ENCODE peak calls at places on chromosomes 3 and 15, in nine cellular contexts. C is upper lobe of right lung; M is effector memory CD4-positive, alpha-beta T cell; V is PC-9; A is CD4-positive, alpha-beta memory T cell; Y is HepG2; P is A673; Q is Panc1; L is fibroblast of lung. X is an unnamed sample. For H3K9me3, the result is how much of the 10 kb centered on the place peaks cover.

GRCh38 chr15:47673343-47673761 is 44.0 kb upstream of the SEMA6D start:
- DNase-seq in V (no peak), P (no peak), A (no peak), Y (no peak), Q (no peak), C (no peak), L (peak), M (no peak), X (no peak)

GRCh38 chr15:98881526-98882517 is 125.8 kb downstream of the PGPEP1L start:
- DNase-seq in C (no peak), P (peak), Y (peak), L (peak), Q (no peak), M (no peak), V (peak), A (peak), X (no peak)

GRCh38 chr15:83248151-83248851 is 36.2 kb downstream of the BNC1 start:
- DNase-seq in Q (peak), V (peak), Y (peak), P (peak), C (no peak), L (peak), M (no peak), A (peak), X (no peak)

GRCh38 chr3:141426404-141427034 is 58.2 kb downstream of the ZBTB38 start:
- DNase-seq in L (peak), M (no peak), V (no peak), P (no peak), Y (no peak), C (peak), A (no peak), Q (no peak), X (no peak)

GRCh38 chr3:133448478-133449122 is 48.7 kb downstream of the BFSP2 start:
- DNase-seq in Y (no peak), C (no peak), V (no peak), P (no peak), M (no peak), A (peak), Q (no peak), L (no peak), X (no peak)

GRCh38 chr3:15711281-15711680 is 86.5 kb downstream of the ANKRD28 start:
- DNase-seq in M (no peak), Q (no peak), C (no peak), Y (no peak), V (no peak), A (no peak), P (no peak), L (no peak), X (no peak)

GRCh38 chr3:66470285-66470684 is 30.5 kb downstream of the LRIG1 start:
- DNase-seq in L (no peak), C (no peak), A (no peak), Y (no peak), V (no peak), Q (no peak), M (no peak), P (no peak), X (no peak)

GRCh38 chr3:126266291-126266840 is 86.0 kb upstream of the ALDH1L1 start:
- DNase-seq in Y (no peak), Q (no peak), V (no peak), C (peak), A (no peak), L (peak), M (no peak), P (no peak), X (no peak)

GRCh38 chr15:99482993-99483392 is 82.8 kb upstream of the MEF2A start:
- DNase-seq in Q (no peak), P (no peak), Y (no peak), C (no peak), M (no peak), A (no peak), V (no peak), L (no peak), X (no peak)

GRCh38 chr3:100099621-100100020 is 14.7 kb downstream of the FILIP1L start:
- DNase-seq in M (no peak), C (no peak), L (no peak), Y (no peak), P (no peak), V (peak), A (no peak), Q (no peak), X (no peak)

GRCh38 chr3:161991901-161992300 is 495.3 kb downstream of the OTOL1 start:
- DNase-seq in V (no peak), L (no peak), Q (no peak), A (no peak), M (no peak), Y (no peak), P (no peak), C (no peak), X (no peak)

GRCh38 chr15:47750030-47750739 is 32.9 kb downstream of the SEMA6D start:
- DNase-seq in V (no peak), Q (no peak), M (no peak), L (peak), C (no peak), A (no peak), Y (no peak), P (peak), X (no peak)

GRCh38 chr15:97470417-97470816 is 490.1 kb upstream of the ARRDC4 start:
- DNase-seq in A (no peak), Y (no peak), M (no peak), Q (no peak), C (no peak), P (peak), L (no peak), V (no peak), X (no peak)

GRCh38 chr3:197367081-197367780 is 68.8 kb upstream of the DLG1 start:
- DNase-seq in Q (no peak), A (no peak), P (peak), V (peak), C (peak), L (peak), M (no peak), Y (peak), X (no peak)

GRCh38 chr3:9817437-9817836 is 7.4 kb downstream of the TTLL3 start:
- DNase-seq in Y (no peak), A (no peak), M (no peak), P (no peak), Q (no peak), V (no peak), L (no peak), C (no peak), X (no peak)

GRCh38 chr3:52277972-52278509 is 408 bp downstream of the WDR82 start:
- DNase-seq in M (no peak), L (peak), Q (no peak), P (no peak), A (no peak), V (no peak), C (no peak), Y (no peak), X (peak)

GRCh38 chr15:48358681-48359152 is 27.5 kb downstream of the DUT start:
- DNase-seq in C (no peak), L (peak), V (no peak), A (no peak), M (no peak), Y (no peak), Q (no peak), P (peak), X (no peak)

GRCh38 chr15:67127925-67128324 is 62.5 kb downstream of the SMAD3 start:
- DNase-seq in V (peak), C (no peak), Q (peak), M (no peak), A (no peak), L (peak), P (no peak), Y (no peak), X (no peak)

GRCh38 chr3:114112696-114113095 is 56.2 kb downstream of the QTRT2 start:
- DNase-seq in Q (no peak), P (peak), A (no peak), C (no peak), L (no peak), M (no peak), V (no peak), Y (no peak), X (no peak)

GRCh38 chr3:354433-354832 is 157.9 kb downstream of the CHL1 start:
- DNase-seq in V (no peak), P (peak), Q (peak), Y (peak), A (peak), L (peak), C (no peak), M (no peak), X (no peak)

GRCh38 chr3:355622-356021 is 159.1 kb downstream of the CHL1 start:
- DNase-seq in M (no peak), P (no peak), C (no peak), Y (no peak), L (peak), Q (no peak), V (no peak), A (no peak), X (no peak)

GRCh38 chr3:359672-360071 is 163.1 kb downstream of the CHL1 start:
- DNase-seq in V (no peak), Y (no peak), L (no peak), C (no peak), A (no peak), Q (no peak), M (no peak), P (no peak), X (no peak)

GRCh38 chr3:353191-353739 is 156.7 kb downstream of the CHL1 start:
- DNase-seq in L (no peak), C (no peak), V (no peak), P (no peak), M (no peak), A (no peak), Y (no peak), Q (no peak), X (no peak)

DNA sequence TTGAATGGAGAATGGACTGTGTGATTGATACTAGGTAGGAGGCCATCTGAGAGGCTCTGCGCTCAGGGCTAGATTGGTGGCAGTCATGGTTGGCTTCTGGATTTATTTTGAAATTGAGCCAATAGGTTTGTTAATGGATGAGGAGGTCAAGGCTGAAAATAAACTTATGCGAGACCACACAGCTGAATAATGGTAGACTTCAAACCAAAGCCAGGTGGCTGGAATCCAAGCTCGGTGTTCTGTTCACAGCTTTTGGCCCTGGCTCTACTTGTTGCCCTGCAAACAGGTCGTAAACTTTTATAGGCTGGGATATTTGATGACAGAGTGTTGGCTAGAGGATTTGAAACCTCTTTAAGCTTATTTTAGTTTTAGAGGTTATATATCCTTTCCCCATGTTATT is 160.4 kb downstream of the CHL1 start:
- DNase-seq in V (no peak), P (no peak), L (peak), M (no peak), Q (no peak), C (no peak), Y (no peak), A (no peak), X (no peak)
- H3K9me3 ChIP-seq in V (under half), P (under half), L (under half), M (under half), Q (under half), C (under half), Y (under half), A (under half), X (under half)

DNA sequence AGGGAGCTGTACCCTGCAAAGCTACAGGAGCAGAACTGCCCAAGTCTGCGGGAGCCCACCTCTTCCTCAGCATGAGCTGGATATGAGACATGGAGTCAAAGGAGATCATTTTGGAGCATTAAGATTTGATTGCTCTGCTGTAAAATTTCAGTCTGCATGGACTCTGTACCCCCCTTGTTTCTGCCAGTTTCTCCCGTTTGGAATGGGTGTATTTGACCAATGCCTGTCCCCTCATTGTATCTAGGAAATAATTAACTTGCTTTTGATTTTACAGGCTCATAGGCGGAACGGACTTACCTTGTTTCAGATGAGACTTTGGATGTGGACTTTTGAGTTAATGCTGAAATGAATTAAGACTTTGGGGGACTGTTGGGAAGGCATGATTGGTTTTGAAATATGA is 18.3 kb downstream of the RNF13 start:
- DNase-seq in M (no peak), L (no peak), A (no peak), Y (no peak), C (no peak), P (no peak), V (no peak), Q (no peak), X (no peak)
- H3K9me3 ChIP-seq in M (under half), L (under half), A (under half), Y (half or more), C (under half), P (under half), V (under half), Q (half or more), X (under half)

GRCh38 chr3:13902648-13903238 is 22.9 kb upstream of the WNT7A start:
- DNase-seq in V (no peak), C (no peak), Q (no peak), L (no peak), M (no peak), Y (no peak), P (no peak), A (no peak), X (no peak)
- H3K9me3 ChIP-seq in V (under half), C (under half), Q (under half), L (under half), M (under half), Y (half or more), P (under half), A (under half), X (under half)

DNA sequence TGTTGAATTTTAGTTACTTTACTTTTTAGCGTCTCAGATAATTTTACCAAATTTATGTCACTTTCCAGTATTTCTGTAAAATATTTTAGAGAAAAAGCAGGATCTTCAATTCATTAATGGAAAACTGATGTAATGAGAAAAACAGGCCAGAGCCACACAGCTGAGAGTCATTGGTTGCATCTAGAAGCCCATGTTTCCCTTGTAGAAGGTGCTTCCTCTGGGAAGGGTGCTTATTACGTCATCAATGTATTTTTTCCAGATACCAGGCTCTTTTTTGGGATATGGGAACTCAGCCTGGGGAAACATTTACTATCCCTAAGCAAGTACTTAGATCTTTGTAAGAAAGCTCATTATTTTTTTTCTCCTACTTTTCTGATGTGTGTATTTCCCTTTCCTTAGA is 89.1 kb upstream of the PHLDB2 start:
- DNase-seq in V (no peak), Q (no peak), A (no peak), P (no peak), C (no peak), L (no peak), Y (no peak), M (no peak), X (no peak)
- H3K9me3 ChIP-seq in V (under half), Q (under half), A (under half), P (under half), C (under half), L (under half), Y (under half), M (under half), X (under half)

DNA sequence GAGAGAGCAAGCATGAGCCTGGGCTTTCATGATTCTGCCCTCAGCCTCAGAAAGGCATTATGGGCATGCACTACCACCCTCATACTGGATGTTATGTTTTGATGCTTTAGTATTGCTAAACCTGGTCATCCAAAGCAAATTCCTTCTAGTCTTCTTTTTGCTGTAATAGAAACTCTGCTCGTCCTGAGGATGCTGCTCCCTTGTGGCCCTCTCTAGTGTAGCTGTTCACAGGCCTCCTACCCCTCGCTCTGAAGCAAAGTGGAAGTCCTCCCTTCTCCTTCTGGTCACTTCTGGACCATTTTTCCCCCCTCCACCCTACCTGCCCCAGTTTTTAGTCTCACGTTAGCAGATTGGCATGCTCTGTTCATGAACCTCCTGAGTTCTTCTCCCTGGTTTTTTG is 22.9 kb upstream of the CCNL1 start:
- DNase-seq in Y (no peak), L (no peak), P (no peak), C (no peak), Q (no peak), A (no peak), M (no peak), V (no peak), X (no peak)
- H3K9me3 ChIP-seq in Y (under half), L (under half), P (under half), C (under half), Q (under half), A (under half), M (under half), V (under half), X (under half)

DNA sequence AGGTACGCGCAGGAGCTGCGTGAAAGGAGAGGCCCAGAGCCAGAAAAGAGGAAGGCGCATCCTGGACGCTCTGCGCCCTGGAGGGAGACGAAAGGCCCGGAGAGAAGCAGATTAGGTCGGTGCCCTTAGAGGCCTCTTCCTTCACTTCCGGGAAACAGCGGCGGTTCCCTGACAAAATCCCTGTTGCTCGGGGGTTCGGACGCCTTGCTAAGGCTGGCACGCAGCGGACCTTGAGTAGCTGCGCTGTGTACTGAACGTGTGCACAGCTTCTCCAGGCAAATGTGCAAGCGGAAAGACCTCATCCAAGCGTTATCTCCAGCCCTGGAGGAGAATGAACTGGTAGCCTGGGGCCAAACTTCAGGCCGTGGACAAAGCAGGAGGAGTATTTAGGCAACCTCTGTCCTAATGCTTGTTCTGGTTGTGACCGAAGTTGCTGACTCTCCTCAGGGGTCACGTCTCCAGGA is 3.0 kb upstream of the SOX14 start:
- DNase-seq in V (no peak), P (no peak), Y (no peak), M (no peak), Q (no peak), L (no peak), A (no peak), C (no peak), X (no peak)
- H3K9me3 ChIP-seq in V (under half), P (under half), Y (under half), M (under half), Q (under half), L (under half), A (under half), C (under half), X (under half)

GRCh38 chr3:177234121-177234520 is 36.8 kb upstream of the TBL1XR1 start:
- DNase-seq in A (no peak), L (no peak), V (no peak), Y (no peak), Q (no peak), C (no peak), M (no peak), P (no peak), X (no peak)

GRCh38 chr3:177236704-177237103 is 39.4 kb upstream of the TBL1XR1 start:
- DNase-seq in A (no peak), V (no peak), Y (no peak), M (no peak), Q (no peak), C (no peak), L (no peak), P (no peak), X (no peak)

GRCh38 chr3:177237206-177237605 is 39.9 kb upstream of the TBL1XR1 start:
- DNase-seq in L (no peak), Q (no peak), Y (no peak), V (no peak), A (no peak), C (no peak), M (no peak), P (no peak), X (no peak)

GRCh38 chr3:177238661-177239216 is 41.5 kb upstream of the TBL1XR1 start:
- DNase-seq in M (no peak), L (no peak), C (no peak), A (no peak), V (no peak), Q (no peak), P (no peak), Y (no peak), X (no peak)
- H3K9me3 ChIP-seq in M (under half), L (under half), C (under half), A (under half), V (under half), Q (under half), P (under half), Y (under half), X (under half)

GRCh38 chr15:70629735-70630273 is 133.6 kb downstream of the UACA start:
- DNase-seq in V (no peak), Y (no peak), M (no peak), C (no peak), A (no peak), P (no peak), Q (no peak), L (no peak), X (no peak)

GRCh38 chr15:70625438-70625837 is 137.9 kb downstream of the UACA start:
- DNase-seq in M (no peak), L (no peak), V (no peak), Y (no peak), C (no peak), P (no peak), A (no peak), Q (no peak), X (no peak)

GRCh38 chr15:70627322-70627721 is 136.0 kb downstream of the UACA start:
- DNase-seq in C (no peak), L (no peak), V (no peak), Y (no peak), P (no peak), M (no peak), A (no peak), Q (no peak), X (no peak)

GRCh38 chr15:70627734-70628541 is 135.4 kb downstream of the UACA start:
- DNase-seq in Q (no peak), Y (no peak), V (no peak), A (no peak), P (peak), C (no peak), L (no peak), M (no peak), X (no peak)

DNA sequence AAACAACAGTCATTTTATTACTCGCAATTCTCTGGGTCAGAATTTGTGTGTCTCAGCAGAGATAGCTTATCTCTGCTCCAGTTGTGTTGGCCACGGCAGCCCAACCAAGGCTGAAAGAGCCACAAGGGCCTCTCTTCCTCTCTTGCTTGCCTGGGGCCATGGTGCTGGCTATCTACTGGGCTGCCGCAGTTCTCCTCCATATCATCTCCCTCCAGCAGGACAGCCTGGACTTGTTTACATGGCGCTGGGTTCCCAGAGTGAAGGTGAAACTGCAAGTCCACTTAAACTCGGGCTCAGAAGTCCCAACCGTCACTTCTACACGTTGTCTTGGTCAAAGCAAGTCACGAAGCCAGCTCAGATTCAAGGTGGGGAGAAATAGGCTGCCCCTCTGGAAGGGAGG is 134.8 kb downstream of the UACA start:
- DNase-seq in V (no peak), A (no peak), P (no peak), C (no peak), Q (no peak), M (no peak), L (no peak), Y (no peak), X (no peak)
- H3K9me3 ChIP-seq in V (under half), A (under half), P (under half), C (under half), Q (under half), M (under half), L (under half), Y (under half), X (under half)

DNA sequence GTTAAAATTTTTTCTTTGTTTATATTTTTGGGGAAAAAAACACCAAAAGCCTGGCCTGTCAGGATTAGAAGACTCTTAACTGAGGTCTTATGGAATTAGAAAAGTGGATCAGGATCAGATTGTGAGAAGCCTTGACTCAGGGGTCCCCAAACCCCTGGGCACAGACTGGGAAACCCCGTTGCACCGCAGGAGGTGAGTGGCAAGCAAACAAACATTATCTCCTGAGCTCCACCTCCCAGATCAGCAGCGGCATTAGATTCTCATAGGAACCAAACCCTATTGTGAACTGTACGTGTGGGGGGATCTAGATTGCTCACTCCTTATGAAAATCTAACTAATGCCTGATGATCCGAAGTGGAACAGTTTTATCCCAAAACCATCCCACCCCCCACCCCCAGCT is 117.2 kb downstream of the TCF12 start:
- DNase-seq in M (no peak), Y (no peak), Q (no peak), L (no peak), V (no peak), A (no peak), C (no peak), P (no peak), X (no peak)
- H3K9me3 ChIP-seq in M (under half), Y (under half), Q (under half), L (under half), V (under half), A (under half), C (under half), P (under half), X (under half)